ENCODE peak calls at places on chromosomes 13 and 19, in seven cellular contexts. S, P, B, O, R, D and Z are unnamed samples.

GRCh38 chr13:99326012-99326411 is 18.8 kb upstream of the GPR183 start:
- DNase-seq in S (no peak), P (no peak), B (no peak), O (no peak), R (no peak), D (no peak), Z (no peak)

GRCh38 chr19:48925240-48925843 is 8.2 kb upstream of the DHDH start:
- DNase-seq in S (no peak), P (no peak), B (no peak), O (peak; percentile 68), R (no peak), D (no peak), Z (no peak)

GRCh38 chr13:93847162-93847561 is 620.6 kb downstream of the GPC6 start:
- DNase-seq in S (no peak), P (no peak), B (no peak), O (peak; percentile 67), R (no peak), D (no peak), Z (no peak)

GRCh38 chr19:13644648-13645047 is 119.7 kb upstream of the MRI1 start:
- DNase-seq in S (no peak), P (no peak), B (no peak), O (no peak), R (no peak), D (no peak), Z (no peak)

GRCh38 chr19:12664406-12665280 is 1.9 kb downstream of the MAN2B1 start:
- DNase-seq in S (no peak), P (peak; percentile 51), B (no peak), O (no peak), R (no peak), D (no peak), Z (no peak)

GRCh38 chr19:51002542-51003311 is 1.3 kb upstream of the KLK8 start:
- DNase-seq in S (no peak), P (peak; percentile 97), B (no peak), O (no peak), R (no peak), D (no peak), Z (no peak)

GRCh38 chr13:107715496-107715895 is 499.8 kb downstream of the LIG4 start:
- DNase-seq in S (no peak), P (no peak), B (no peak), O (no peak), R (no peak), D (no peak), Z (no peak)

GRCh38 chr13:35720690-35721554 is 244.4 kb upstream of the MAB21L1 start:
- DNase-seq in S (no peak), P (peak; percentile 83), B (peak; percentile 7), O (peak; percentile 57), R (no peak), D (peak; percentile 80), Z (no peak)

GRCh38 chr19:46791944-46792343 is 3.5 kb upstream of the SLC1A5 start:
- DNase-seq in S (no peak), P (no peak), B (no peak), O (no peak), R (no peak), D (no peak), Z (no peak)

GRCh38 chr13:25170554-25171107 is 1.5 kb downstream of the AMER2 start:
- DNase-seq in S (no peak), P (peak; percentile 20), B (peak; percentile 3), O (no peak), R (no peak), D (no peak), Z (no peak)

GRCh38 chr13:43874512-43875092 is 4.9 kb downstream of the CCDC122 start:
- DNase-seq in S (no peak), P (peak; percentile 9), B (no peak), O (peak; percentile 68), R (no peak), D (no peak), Z (no peak)

GRCh38 chr19:12786149-12786870 is 5.0 kb upstream of the JUNB start:
- DNase-seq in S (no peak), P (no peak), B (no peak), O (no peak), R (peak; percentile 87), D (no peak), Z (peak; percentile 63)

GRCh38 chr19:29268721-29269483 is 56.0 kb upstream of the UQCRFS1 start:
- DNase-seq in S (no peak), P (no peak), B (no peak), O (no peak), R (no peak), D (peak; percentile 60), Z (no peak)

GRCh38 chr13:71515639-71516038 is 351.4 kb downstream of the DACH1 start:
- DNase-seq in S (no peak), P (peak; percentile 32), B (no peak), O (no peak), R (no peak), D (no peak), Z (no peak)

GRCh38 chr13:49112782-49113525 is 107.2 kb upstream of the MLNR start:
- DNase-seq in S (no peak), P (no peak), B (no peak), O (peak; percentile 25), R (no peak), D (no peak), Z (no peak)

GRCh38 chr19:42057856-42058255 is 12.2 kb downstream of the GRIK5 start:
- DNase-seq in S (no peak), P (no peak), B (no peak), O (no peak), R (no peak), D (no peak), Z (no peak)

GRCh38 chr19:42528354-42529247 is at the start of gene CEACAM1:
- DNase-seq in S (no peak), P (no peak), B (peak; percentile 18), O (no peak), R (no peak), D (peak; percentile 63), Z (no peak)

GRCh38 chr19:42284066-42284501 is 15.0 kb downstream of the CIC start:
- DNase-seq in S (peak; percentile 81), P (peak; percentile 87), B (peak; percentile 82), O (peak; percentile 74), R (peak; percentile 92), D (no peak), Z (peak; percentile 84)

GRCh38 chr19:32450217-32450616 is 44.6 kb downstream of the DPY19L3 start:
- DNase-seq in S (no peak), P (no peak), B (no peak), O (no peak), R (no peak), D (no peak), Z (no peak)

GRCh38 chr13:48506092-48506701 is 26.7 kb downstream of the RCBTB2 start:
- DNase-seq in S (no peak), P (no peak), B (no peak), O (no peak), R (peak; percentile 81), D (no peak), Z (no peak)

GRCh38 chr13:29503041-29503837 is 92.2 kb downstream of the SLC7A1 start:
- DNase-seq in S (no peak), P (no peak), B (no peak), O (peak; percentile 17), R (no peak), D (no peak), Z (no peak)

GRCh38 chr13:78022164-78022877 is 103.7 kb upstream of the EDNRB start:
- DNase-seq in S (no peak), P (no peak), B (peak; percentile 0), O (peak; percentile 61), R (no peak), D (no peak), Z (no peak)

GRCh38 chr19:13146763-13147563 is 3.2 kb downstream of the STX10 start:
- DNase-seq in S (no peak), P (no peak), B (no peak), O (peak; percentile 48), R (no peak), D (no peak), Z (no peak)

GRCh38 chr19:33199441-33200265 is 5.5 kb downstream of the LRP3 start:
- DNase-seq in S (no peak), P (no peak), B (no peak), O (no peak), R (no peak), D (no peak), Z (no peak)